ENCODE peak calls at places on chromosomes 16 and 17, in nine cellular contexts. B is omental fat pad; U is Caco-2; P is activated CD4-positive, alpha-beta memory T cell treated with anti-CD3 and anti-CD28 coated beads, Interleukin-2, amount 10 ng/mL, durations not matched to agents 7 days and 5 days; H is NCI-H2107; W is H54; Z is amniotic epithelial cell; O is small intestine; X is T-helper 17 cell. Y is an unnamed sample.

GRCh38 chr17:68398731-68399637 is 58.3 kb downstream of the WIPI1 start:
- DNase-seq in B (no peak), U (peak; percentile 78), P (peak; percentile 49), H (no peak), W (peak; percentile 81), Z (peak; percentile 76), O (peak; percentile 25), X (no peak), Y (peak; percentile 32)

GRCh38 chr16:86663691-86664517 is 85.6 kb downstream of the FOXL1 start:
- DNase-seq in B (no peak), U (no peak), P (no peak), H (no peak), W (no peak), Z (peak; percentile 90), O (peak; percentile 9), X (no peak), Y (peak; percentile 46)

GRCh38 chr16:79154081-79154480 is 446.5 kb downstream of the MAF start:
- DNase-seq in B (no peak), U (no peak), P (no peak), H (no peak), W (no peak), Z (no peak), O (no peak), X (no peak), Y (no peak)

GRCh38 chr16:57623251-57624043 is 5.0 kb upstream of the ADGRG1 start:
- DNase-seq in B (no peak), U (no peak), P (no peak), H (no peak), W (no peak), Z (peak; percentile 98), O (peak; percentile 33), X (no peak), Y (no peak)

GRCh38 chr17:76994237-76994637 is 126.0 kb downstream of the MGAT5B start:
- DNase-seq in B (no peak), U (no peak), P (no peak), H (no peak), W (no peak), Z (no peak), O (no peak), X (no peak), Y (no peak)

GRCh38 chr17:50190278-50191069 is 11.0 kb downstream of the COL1A1 start:
- DNase-seq in B (no peak), U (no peak), P (no peak), H (no peak), W (no peak), Z (no peak), O (no peak), X (no peak), Y (no peak)

GRCh38 chr17:80096531-80097306 is 4.7 kb upstream of the GAA start:
- DNase-seq in B (no peak), U (no peak), P (no peak), H (no peak), W (no peak), Z (no peak), O (no peak), X (no peak), Y (no peak)

GRCh38 chr17:66625321-66625767 is 209.6 kb upstream of the CACNG5 start:
- DNase-seq in B (no peak), U (no peak), P (no peak), H (no peak), W (peak; percentile 36), Z (peak; percentile 27), O (peak; percentile 17), X (no peak), Y (no peak)

GRCh38 chr16:31087971-31088370 is 772 bp downstream of the PRSS53 start:
- DNase-seq in B (no peak), U (no peak), P (no peak), H (no peak), W (no peak), Z (no peak), O (no peak), X (no peak), Y (no peak)

GRCh38 chr16:58494981-58495860 is 4.7 kb upstream of the NDRG4 start:
- DNase-seq in B (no peak), U (peak; percentile 90), P (peak; percentile 72), H (peak; percentile 83), W (peak; percentile 92), Z (peak; percentile 98), O (peak; percentile 47), X (peak; percentile 40), Y (no peak)

GRCh38 chr17:35086931-35087573 is 23.5 kb upstream of the RFFL start:
- DNase-seq in B (no peak), U (no peak), P (no peak), H (no peak), W (no peak), Z (no peak), O (peak; percentile 51), X (no peak), Y (no peak)

GRCh38 chr17:49730078-49730786 is 22.5 kb upstream of the SLC35B1 start:
- DNase-seq in B (peak; percentile 25), U (no peak), P (no peak), H (no peak), W (no peak), Z (peak; percentile 53), O (no peak), X (no peak), Y (no peak)

GRCh38 chr17:63622571-63623390 is 564 bp downstream of the MAP3K3 start:
- DNase-seq in B (no peak), U (peak; percentile 76), P (peak; percentile 66), H (no peak), W (peak; percentile 78), Z (peak; percentile 49), O (peak; percentile 70), X (peak; percentile 44), Y (no peak)

GRCh38 chr17:56817066-56817465 is 16.7 kb downstream of the C17orf67 start:
- DNase-seq in B (no peak), U (no peak), P (no peak), H (no peak), W (no peak), Z (no peak), O (no peak), X (no peak), Y (no peak)

GRCh38 chr16:87874639-87875472 is 5.5 kb upstream of the SLC7A5 start:
- DNase-seq in B (no peak), U (no peak), P (peak; percentile 75), H (no peak), W (no peak), Z (no peak), O (no peak), X (no peak), Y (no peak)

GRCh38 chr17:17269926-17270773 is 10.9 kb downstream of the COPS3 start:
- DNase-seq in B (no peak), U (no peak), P (peak; percentile 37), H (no peak), W (no peak), Z (no peak), O (no peak), X (no peak), Y (no peak)

GRCh38 chr17:82302991-82303943 is 14.1 kb downstream of the CD7 start:
- DNase-seq in B (no peak), U (peak; percentile 55), P (peak; percentile 35), H (no peak), W (no peak), Z (no peak), O (peak; percentile 51), X (no peak), Y (no peak)

GRCh38 chr17:48549909-48550308 is 5.0 kb upstream of the HOXB2 start:
- DNase-seq in B (no peak), U (no peak), P (no peak), H (no peak), W (no peak), Z (peak; percentile 90), O (no peak), X (no peak), Y (no peak)

GRCh38 chr17:79045830-79046500 is 22.0 kb downstream of the C1QTNF1 start:
- DNase-seq in B (peak; percentile 49), U (peak; percentile 70), P (peak; percentile 70), H (peak; percentile 86), W (peak; percentile 72), Z (peak; percentile 46), O (peak; percentile 64), X (peak; percentile 53), Y (no peak)

GRCh38 chr17:62713096-62713870 is 85.8 kb downstream of the MRC2 start:
- DNase-seq in B (no peak), U (no peak), P (no peak), H (no peak), W (no peak), Z (no peak), O (no peak), X (no peak), Y (no peak)

GRCh38 chr17:73272906-73273218 is 11.2 kb upstream of the CPSF4L start:
- DNase-seq in B (no peak), U (no peak), P (no peak), H (no peak), W (no peak), Z (no peak), O (no peak), X (no peak), Y (no peak)

GRCh38 chr17:4582101-4582501 is 2.2 kb upstream of the SMTNL2 start:
- DNase-seq in B (no peak), U (no peak), P (no peak), H (no peak), W (no peak), Z (peak; percentile 81), O (no peak), X (no peak), Y (no peak)

GRCh38 chr17:36933174-36934143 is 3.8 kb upstream of the LHX1 start:
- DNase-seq in B (no peak), U (no peak), P (no peak), H (no peak), W (no peak), Z (no peak), O (peak; percentile 43), X (no peak), Y (no peak)

GRCh38 chr17:59432657-59433056 is 101.2 kb downstream of the YPEL2 start:
- DNase-seq in B (no peak), U (no peak), P (no peak), H (no peak), W (no peak), Z (no peak), O (no peak), X (no peak), Y (no peak)

GRCh38 chr16:720507-720989 is 398 bp upstream of the ANTKMT start:
- DNase-seq in B (no peak), U (peak; percentile 64), P (no peak), H (no peak), W (no peak), Z (peak; percentile 84), O (no peak), X (no peak), Y (no peak)

GRCh38 chr17:59001158-59001814 is 105.4 kb downstream of the TRIM37 start:
- DNase-seq in B (no peak), U (no peak), P (peak; percentile 84), H (no peak), W (no peak), Z (peak; percentile 69), O (peak; percentile 40), X (peak; percentile 37), Y (no peak)

GRCh38 chr17:3988297-3989120 is 24.3 kb upstream of the ATP2A3 start:
- DNase-seq in B (no peak), U (no peak), P (no peak), H (no peak), W (no peak), Z (no peak), O (no peak), X (no peak), Y (no peak)

GRCh38 chr16:57530531-57531252 is 5.7 kb downstream of the CCDC102A start:
- DNase-seq in B (peak; percentile 21), U (peak; percentile 40), P (no peak), H (no peak), W (no peak), Z (no peak), O (peak; percentile 56), X (no peak), Y (no peak)

GRCh38 chr16:56753410-56753809 is 23.5 kb downstream of the NUP93 start:
- DNase-seq in B (no peak), U (no peak), P (no peak), H (no peak), W (no peak), Z (peak; percentile 78), O (no peak), X (no peak), Y (no peak)

GRCh38 chr16:19521471-19522368 is at the start of gene GDE1:
- DNase-seq in B (peak; percentile 92), U (peak; percentile 93), P (peak; percentile 94), H (peak; percentile 86), W (peak; percentile 82), Z (peak; percentile 77), O (peak; percentile 93), X (peak; percentile 86), Y (peak; percentile 64)

GRCh38 chr17:28404812-28405570 is 1.0 kb downstream of the SLC46A1 start:
- DNase-seq in B (no peak), U (no peak), P (no peak), H (no peak), W (no peak), Z (no peak), O (peak; percentile 79), X (no peak), Y (no peak)

Y was measured in Panc1.